ENCODE peak calls at places on chromosome 20, in ten cellular contexts. Z is upper lobe of right lung; O is activated CD8-positive, alpha-beta memory T cell treated with anti-CD3 and anti-CD28 coated beads for 48 hours; X is mucosa of gallbladder; P is breast epithelium; A is activated CD4-positive, CD25-positive, alpha-beta regulatory T cell treated with anti-CD3 and anti-CD28 coated beads, Interleukin-2, amount 50 U/mL, for 72 hours; D is astrocyte of the hippocampus; R is esophagus squamous epithelium; B is stimulated activated CD4-positive, alpha-beta T cell treated with anti-CD3 and anti-CD28 coated beads, Interleukin-1b, Interleukin-23, amount 100 ng/mL, for 48 hours; F is colonic mucosa. V is an unnamed sample.

GRCh38 chr20:52470561-52470960 is 279.0 kb upstream of the ZFP64 start:
- DNase-seq in Z (no peak), O (no peak), X (no peak), P (no peak), A (no peak), D (no peak), R (no peak), B (no peak), F (no peak), V (no peak)

GRCh38 chr20:61760321-61761112 is 305.2 kb downstream of the TAF4 start:
- DNase-seq in Z (peak), O (no peak), X (no peak), P (peak), A (no peak), D (peak), R (no peak), B (no peak), F (no peak), V (no peak)

GRCh38 chr20:2874456-2874855 is 1.2 kb downstream of the PTPRA start:
- DNase-seq in Z (no peak), O (no peak), X (no peak), P (no peak), A (no peak), D (no peak), R (no peak), B (no peak), F (no peak), V (no peak)

GRCh38 chr20:6636209-6637159 is 131.0 kb upstream of the BMP2 start:
- DNase-seq in Z (no peak), O (no peak), X (peak), P (no peak), A (no peak), D (peak), R (no peak), B (no peak), F (peak), V (no peak)

GRCh38 chr20:48467622-48468021 is 360.2 kb downstream of the PREX1 start:
- DNase-seq in Z (peak), O (no peak), X (no peak), P (no peak), A (no peak), D (no peak), R (no peak), B (no peak), F (peak), V (no peak)

GRCh38 chr20:37383229-37383989 is 37.5 kb downstream of the SRC start:
- DNase-seq in Z (peak), O (no peak), X (no peak), P (no peak), A (peak), D (peak), R (no peak), B (no peak), F (no peak), V (no peak)

GRCh38 chr20:17504326-17504897 is 26.8 kb downstream of the BFSP1 start:
- DNase-seq in Z (no peak), O (no peak), X (no peak), P (no peak), A (no peak), D (no peak), R (no peak), B (no peak), F (peak), V (no peak)

GRCh38 chr20:12156252-12156651 is 238.6 kb downstream of the BTBD3 start:
- DNase-seq in Z (no peak), O (no peak), X (no peak), P (no peak), A (no peak), D (no peak), R (no peak), B (no peak), F (no peak), V (no peak)

GRCh38 chr20:57868310-57868709 is 158.5 kb upstream of the PMEPA1 start:
- DNase-seq in Z (no peak), O (no peak), X (no peak), P (no peak), A (no peak), D (no peak), R (no peak), B (no peak), F (no peak), V (peak)

GRCh38 chr20:48149887-48150286 is 364.6 kb upstream of the SULF2 start:
- DNase-seq in Z (no peak), O (no peak), X (no peak), P (no peak), A (no peak), D (no peak), R (no peak), B (no peak), F (no peak), V (no peak)

GRCh38 chr20:20552076-20552475 is 160.4 kb downstream of the RALGAPA2 start:
- DNase-seq in Z (no peak), O (no peak), X (no peak), P (no peak), A (no peak), D (no peak), R (no peak), B (no peak), F (no peak), V (no peak)

GRCh38 chr20:46652699-46653098 is 1.4 kb upstream of the SLC13A3 start:
- DNase-seq in Z (no peak), O (no peak), X (no peak), P (no peak), A (no peak), D (no peak), R (no peak), B (no peak), F (no peak), V (no peak)

GRCh38 chr20:49405062-49405683 is 77.3 kb downstream of the KCNB1 start:
- DNase-seq in Z (no peak), O (no peak), X (no peak), P (no peak), A (no peak), D (no peak), R (no peak), B (no peak), F (no peak), V (no peak)

V was measured in type B pancreatic cell.